ENCODE peak calls at places on chromosomes 5 and 9, in eight cellular contexts. One of them, this sample, is unnamed.

GRCh38 chr9:17216011-17216410 is 81.2 kb downstream of the CNTLN start:
- DNase-seq in right cardiac atrium: no peak
- DNase-seq in GM03348: no peak
- DNase-seq in astrocyte of the spinal cord: no peak
- DNase-seq in GM19239: no peak
- DNase-seq in mesenchymal stem cell: no peak
- DNase-seq in AG08395: no peak
- DNase-seq in HFF-Myc: no peak
- DNase-seq in this sample: no peak

GRCh38 chr9:108722396-108722795 is 133.4 kb downstream of the ACTL7B start:
- DNase-seq in right cardiac atrium: peak
- DNase-seq in GM03348: peak
- DNase-seq in astrocyte of the spinal cord: no peak
- DNase-seq in GM19239: no peak
- DNase-seq in mesenchymal stem cell: no peak
- DNase-seq in AG08395: no peak
- DNase-seq in HFF-Myc: no peak
- DNase-seq in this sample: no peak

GRCh38 chr9:121393318-121393717 is 23.3 kb upstream of the STOM start:
- DNase-seq in right cardiac atrium: no peak
- DNase-seq in GM03348: peak
- DNase-seq in astrocyte of the spinal cord: no peak
- DNase-seq in GM19239: no peak
- DNase-seq in mesenchymal stem cell: peak
- DNase-seq in AG08395: peak
- DNase-seq in HFF-Myc: no peak
- DNase-seq in this sample: no peak

GRCh38 chr9:70113403-70114022 is 69.9 kb downstream of the MAMDC2 start:
- DNase-seq in right cardiac atrium: peak
- DNase-seq in GM03348: peak
- DNase-seq in astrocyte of the spinal cord: peak
- DNase-seq in GM19239: peak
- DNase-seq in mesenchymal stem cell: peak
- DNase-seq in AG08395: peak
- DNase-seq in HFF-Myc: peak
- DNase-seq in this sample: no peak

GRCh38 chr5:17400724-17401508 is 97.1 kb upstream of the TAF11L2 start:
- DNase-seq in right cardiac atrium: no peak
- DNase-seq in GM03348: no peak
- DNase-seq in astrocyte of the spinal cord: no peak
- DNase-seq in GM19239: no peak
- DNase-seq in mesenchymal stem cell: no peak
- DNase-seq in AG08395: no peak
- DNase-seq in HFF-Myc: no peak
- DNase-seq in this sample: no peak

GRCh38 chr5:100758306-100758705 is 144.8 kb downstream of the ST8SIA4 start:
- DNase-seq in right cardiac atrium: no peak
- DNase-seq in GM03348: no peak
- DNase-seq in astrocyte of the spinal cord: peak
- DNase-seq in GM19239: no peak
- DNase-seq in mesenchymal stem cell: no peak
- DNase-seq in AG08395: no peak
- DNase-seq in HFF-Myc: no peak
- DNase-seq in this sample: no peak

GRCh38 chr5:148145916-148146315 is 22.4 kb upstream of the SPINK14 start:
- DNase-seq in right cardiac atrium: no peak
- DNase-seq in GM03348: no peak
- DNase-seq in astrocyte of the spinal cord: peak
- DNase-seq in GM19239: no peak
- DNase-seq in mesenchymal stem cell: peak
- DNase-seq in AG08395: no peak
- DNase-seq in HFF-Myc: no peak
- DNase-seq in this sample: no peak

GRCh38 chr9:70229579-70229978 is 29.2 kb upstream of the SMC5 start:
- DNase-seq in right cardiac atrium: no peak
- DNase-seq in GM03348: peak
- DNase-seq in astrocyte of the spinal cord: peak
- DNase-seq in GM19239: no peak
- DNase-seq in mesenchymal stem cell: peak
- DNase-seq in AG08395: peak
- DNase-seq in HFF-Myc: no peak
- DNase-seq in this sample: no peak

GRCh38 chr9:91364005-91364404 is 2.3 kb upstream of the AUH start:
- DNase-seq in right cardiac atrium: no peak
- DNase-seq in GM03348: no peak
- DNase-seq in astrocyte of the spinal cord: no peak
- DNase-seq in GM19239: no peak
- DNase-seq in mesenchymal stem cell: no peak
- DNase-seq in AG08395: no peak
- DNase-seq in HFF-Myc: no peak
- DNase-seq in this sample: no peak

GRCh38 chr9:134344068-134344820 is 18.0 kb downstream of the RXRA start:
- DNase-seq in right cardiac atrium: peak
- DNase-seq in GM03348: peak
- DNase-seq in astrocyte of the spinal cord: peak
- DNase-seq in GM19239: no peak
- DNase-seq in mesenchymal stem cell: no peak
- DNase-seq in AG08395: no peak
- DNase-seq in HFF-Myc: no peak
- DNase-seq in this sample: no peak

GRCh38 chr9:114000671-114001409 is 77.3 kb downstream of the AMBP start:
- DNase-seq in right cardiac atrium: no peak
- DNase-seq in GM03348: no peak
- DNase-seq in astrocyte of the spinal cord: no peak
- DNase-seq in GM19239: no peak
- DNase-seq in mesenchymal stem cell: no peak
- DNase-seq in AG08395: no peak
- DNase-seq in HFF-Myc: no peak
- DNase-seq in this sample: no peak

GRCh38 chr5:66329078-66329477 is 185.0 kb downstream of the SREK1 start:
- DNase-seq in right cardiac atrium: no peak
- DNase-seq in GM03348: no peak
- DNase-seq in astrocyte of the spinal cord: no peak
- DNase-seq in GM19239: no peak
- DNase-seq in mesenchymal stem cell: no peak
- DNase-seq in AG08395: no peak
- DNase-seq in HFF-Myc: no peak
- DNase-seq in this sample: no peak

GRCh38 chr9:12988259-12988658 is 213.4 kb downstream of the LURAP1L start:
- DNase-seq in right cardiac atrium: no peak
- DNase-seq in GM03348: no peak
- DNase-seq in astrocyte of the spinal cord: no peak
- DNase-seq in GM19239: no peak
- DNase-seq in mesenchymal stem cell: no peak
- DNase-seq in AG08395: no peak
- DNase-seq in HFF-Myc: no peak
- DNase-seq in this sample: no peak

GRCh38 chr9:78439866-78440830 is 143.2 kb downstream of the PSAT1 start:
- DNase-seq in right cardiac atrium: no peak
- DNase-seq in GM03348: no peak
- DNase-seq in astrocyte of the spinal cord: peak
- DNase-seq in GM19239: no peak
- DNase-seq in mesenchymal stem cell: no peak
- DNase-seq in AG08395: no peak
- DNase-seq in HFF-Myc: no peak
- DNase-seq in this sample: no peak

GRCh38 chr9:137757613-137758029 is 120.0 kb upstream of the CACNA1B start:
- DNase-seq in right cardiac atrium: no peak
- DNase-seq in GM03348: peak
- DNase-seq in astrocyte of the spinal cord: peak
- DNase-seq in GM19239: peak
- DNase-seq in mesenchymal stem cell: peak
- DNase-seq in AG08395: peak
- DNase-seq in HFF-Myc: peak
- DNase-seq in this sample: no peak

GRCh38 chr5:67268233-67269011 is 71.8 kb upstream of the CD180 start:
- DNase-seq in right cardiac atrium: peak
- DNase-seq in GM03348: peak
- DNase-seq in astrocyte of the spinal cord: peak
- DNase-seq in GM19239: no peak
- DNase-seq in mesenchymal stem cell: peak
- DNase-seq in AG08395: peak
- DNase-seq in HFF-Myc: peak
- DNase-seq in this sample: no peak

GRCh38 chr5:117318528-117318927 is 743.9 kb upstream of the SEMA6A start:
- DNase-seq in right cardiac atrium: no peak
- DNase-seq in GM03348: no peak
- DNase-seq in astrocyte of the spinal cord: no peak
- DNase-seq in GM19239: no peak
- DNase-seq in mesenchymal stem cell: no peak
- DNase-seq in AG08395: no peak
- DNase-seq in HFF-Myc: no peak
- DNase-seq in this sample: no peak

GRCh38 chr5:146428658-146429057 is 18.5 kb upstream of the TCERG1 start:
- DNase-seq in right cardiac atrium: no peak
- DNase-seq in GM03348: no peak
- DNase-seq in astrocyte of the spinal cord: no peak
- DNase-seq in GM19239: no peak
- DNase-seq in mesenchymal stem cell: no peak
- DNase-seq in AG08395: no peak
- DNase-seq in HFF-Myc: no peak
- DNase-seq in this sample: no peak

GRCh38 chr9:101498323-101498722 is 35.3 kb upstream of the RNF20 start:
- DNase-seq in right cardiac atrium: no peak
- DNase-seq in GM03348: no peak
- DNase-seq in astrocyte of the spinal cord: no peak
- DNase-seq in GM19239: no peak
- DNase-seq in mesenchymal stem cell: no peak
- DNase-seq in AG08395: no peak
- DNase-seq in HFF-Myc: no peak
- DNase-seq in this sample: no peak

GRCh38 chr9:127931092-127931881 is 710 bp upstream of the PIP5KL1 start:
- DNase-seq in right cardiac atrium: peak
- DNase-seq in GM03348: peak
- DNase-seq in astrocyte of the spinal cord: peak
- DNase-seq in GM19239: no peak
- DNase-seq in mesenchymal stem cell: peak
- DNase-seq in AG08395: peak
- DNase-seq in HFF-Myc: no peak
- DNase-seq in this sample: no peak

GRCh38 chr9:99176527-99177013 is 45.2 kb downstream of the ALG2 start:
- DNase-seq in right cardiac atrium: no peak
- DNase-seq in GM03348: no peak
- DNase-seq in astrocyte of the spinal cord: no peak
- DNase-seq in GM19239: no peak
- DNase-seq in mesenchymal stem cell: no peak
- DNase-seq in AG08395: no peak
- DNase-seq in HFF-Myc: no peak
- DNase-seq in this sample: no peak

GRCh38 chr9:119283118-119283794 is 86.0 kb downstream of the BRINP1 start:
- DNase-seq in right cardiac atrium: peak
- DNase-seq in GM03348: peak
- DNase-seq in astrocyte of the spinal cord: no peak
- DNase-seq in GM19239: no peak
- DNase-seq in mesenchymal stem cell: no peak
- DNase-seq in AG08395: peak
- DNase-seq in HFF-Myc: no peak
- DNase-seq in this sample: no peak

GRCh38 chr9:69380811-69381210 is 55.8 kb downstream of the ENTREP1 start:
- DNase-seq in right cardiac atrium: no peak
- DNase-seq in GM03348: peak
- DNase-seq in astrocyte of the spinal cord: peak
- DNase-seq in GM19239: no peak
- DNase-seq in mesenchymal stem cell: peak
- DNase-seq in AG08395: peak
- DNase-seq in HFF-Myc: no peak
- DNase-seq in this sample: no peak

GRCh38 chr9:125486576-125486975 is 220.4 kb downstream of the MAPKAP1 start:
- DNase-seq in right cardiac atrium: peak
- DNase-seq in GM03348: peak
- DNase-seq in astrocyte of the spinal cord: no peak
- DNase-seq in GM19239: no peak
- DNase-seq in mesenchymal stem cell: no peak
- DNase-seq in AG08395: no peak
- DNase-seq in HFF-Myc: no peak
- DNase-seq in this sample: no peak

GRCh38 chr5:74543162-74543995 is 97.1 kb downstream of the ENC1 start:
- DNase-seq in right cardiac atrium: no peak
- DNase-seq in GM03348: peak
- DNase-seq in astrocyte of the spinal cord: peak
- DNase-seq in GM19239: no peak
- DNase-seq in mesenchymal stem cell: peak
- DNase-seq in AG08395: peak
- DNase-seq in HFF-Myc: peak
- DNase-seq in this sample: no peak